ENCODE peak calls at places on chromosome 20, in four cellular contexts. E, M, C and D are unnamed samples.

GRCh38 chr20:19726126-19726525 is 31.9 kb upstream of the RIN2 start:
- DNase-seq in M (no peak), E (no peak), C (no peak), D (no peak)

GRCh38 chr20:42161228-42161829 is 543.2 kb upstream of the CHD6 start:
- DNase-seq in E (no peak), C (peak; percentile 2), M (no peak), D (no peak)

GRCh38 chr20:32278199-32278643 is 770 bp downstream of the KIF3B start:
- DNase-seq in E (no peak), C (peak; percentile 54), M (no peak), D (no peak)

GRCh38 chr20:31896049-31896448 is 25.6 kb downstream of the TTLL9 start:
- DNase-seq in C (no peak), E (peak; percentile 26), M (no peak), D (no peak)

GRCh38 chr20:34415079-34415478 is 52.0 kb downstream of the ITCH start:
- DNase-seq in M (no peak), C (peak; percentile 62), E (no peak), D (no peak)

GRCh38 chr20:13034936-13035335 is 26.2 kb downstream of the SPTLC3 start:
- DNase-seq in C (no peak), M (no peak), E (no peak), D (no peak)

GRCh38 chr20:10541668-10542411 is 106.7 kb downstream of the SLX4IP start:
- DNase-seq in C (no peak), M (no peak), E (no peak), D (no peak)

GRCh38 chr20:14142171-14142570 is 146.9 kb downstream of the MACROD2 start:
- DNase-seq in M (no peak), C (peak; percentile 37), E (no peak), D (no peak)

GRCh38 chr20:32387262-32387661 is 29.1 kb downstream of the ASXL1 start:
- DNase-seq in C (peak; percentile 75), E (no peak), M (no peak), D (no peak)

GRCh38 chr20:39112196-39112743 is 150.1 kb downstream of the DHX35 start:
- DNase-seq in C (peak; percentile 56), E (no peak), M (no peak), D (no peak)

GRCh38 chr20:49132995-49133451 is 55.1 kb downstream of the STAU1 start:
- DNase-seq in E (no peak), C (peak; percentile 76), M (no peak), D (no peak)

GRCh38 chr20:48155231-48155630 is 369.9 kb upstream of the SULF2 start:
- DNase-seq in M (no peak), C (no peak), E (no peak), D (no peak)

GRCh38 chr20:59031326-59032022 is 661 bp downstream of the ATP5F1E start:
- DNase-seq in C (peak; percentile 25), E (no peak), M (no peak), D (no peak)

GRCh38 chr20:47347661-47348462 is 8.6 kb downstream of the ZMYND8 start:
- DNase-seq in E (no peak), M (no peak), C (no peak), D (no peak)

GRCh38 chr20:10565922-10566897 is 107.6 kb downstream of the JAG1 start:
- DNase-seq in M (no peak), C (no peak), E (no peak), D (no peak)

GRCh38 chr20:36847009-36847709 is 28.8 kb upstream of the TLDC2 start:
- DNase-seq in E (no peak), M (no peak), C (no peak), D (peak; percentile 87)

GRCh38 chr20:34535301-34535840 is 19.1 kb downstream of the DYNLRB1 start:
- DNase-seq in M (peak; percentile 58), C (no peak), E (no peak), D (no peak)

GRCh38 chr20:16455296-16455695 is 118.0 kb downstream of the KIF16B start:
- DNase-seq in C (no peak), M (no peak), E (no peak), D (no peak)

GRCh38 chr20:21027569-21027968 is 78.6 kb downstream of the LINC00237 start:
- DNase-seq in C (peak; percentile 57), E (no peak), M (no peak), D (no peak)

GRCh38 chr20:23657202-23657601 is 19.4 kb upstream of the CST3 start:
- DNase-seq in M (no peak), E (no peak), C (no peak), D (no peak)

GRCh38 chr20:31497838-31498540 is 16.3 kb upstream of the HM13 start:
- DNase-seq in C (no peak), M (no peak), E (no peak), D (peak; percentile 62)

GRCh38 chr20:33697129-33697528 is 10.9 kb upstream of the E2F1 start:
- DNase-seq in C (peak; percentile 2), E (no peak), M (no peak), D (peak; percentile 65)

GRCh38 chr20:60835883-60836282 is 416.2 kb upstream of the CDH4 start:
- DNase-seq in C (no peak), M (no peak), E (no peak), D (no peak)

GRCh38 chr20:62321521-62321948 is 18.7 kb downstream of the ADRM1 start:
- DNase-seq in E (no peak), M (no peak), C (no peak), D (no peak)

GRCh38 chr20:62830821-62831220 is 14.0 kb downstream of the COL9A3 start:
- DNase-seq in M (peak; percentile 68), E (no peak), C (no peak), D (peak; percentile 36)

GRCh38 chr20:17990278-17990972 is 21.6 kb downstream of the MGME1 start:
- DNase-seq in C (no peak), E (no peak), M (no peak), D (no peak)

GRCh38 chr20:48638546-48638945 is 189.3 kb downstream of the PREX1 start:
- DNase-seq in C (peak; percentile 51), E (no peak), M (peak; percentile 58), D (no peak)

GRCh38 chr20:4038047-4038459 is 22.7 kb upstream of the RNF24 start:
- DNase-seq in E (peak; percentile 88), M (peak; percentile 93), C (peak; percentile 99), D (peak; percentile 70)

GRCh38 chr20:461254-462198 is 807 bp downstream of the TBC1D20 start:
- DNase-seq in C (peak; percentile 76), E (peak; percentile 84), M (peak; percentile 93), D (peak; percentile 78)

GRCh38 chr20:49460916-49461315 is 21.6 kb downstream of the KCNB1 start:
- DNase-seq in E (no peak), C (no peak), M (no peak), D (no peak)

GRCh38 chr20:64101731-64102621 is 5.4 kb downstream of the NPBWR2 start:
- DNase-seq in M (peak; percentile 91), C (peak; percentile 73), E (peak; percentile 78), D (peak; percentile 34)
- H3K4me3 ChIP-seq in M (peak overlapping the region; percentile 35), C (no peak overlapping the region), E (peak overlapping the region; percentile 36), D (peak overlapping the region; percentile 61)

GRCh38 chr20:7029005-7029404 is 261.5 kb downstream of the BMP2 start:
- DNase-seq in C (no peak), E (no peak), M (no peak), D (no peak)

GRCh38 chr20:7025635-7026034 is 258.1 kb downstream of the BMP2 start:
- DNase-seq in C (no peak), M (no peak), E (no peak), D (no peak)

GRCh38 chr20:7031222-7031621 is 263.7 kb downstream of the BMP2 start:
- DNase-seq in E (no peak), M (no peak), C (peak; percentile 26), D (no peak)
- TF ChIP-seq CTCF in E (no peak), M (peak; percentile 19), C (peak; percentile 51), D (no peak)

DNA sequence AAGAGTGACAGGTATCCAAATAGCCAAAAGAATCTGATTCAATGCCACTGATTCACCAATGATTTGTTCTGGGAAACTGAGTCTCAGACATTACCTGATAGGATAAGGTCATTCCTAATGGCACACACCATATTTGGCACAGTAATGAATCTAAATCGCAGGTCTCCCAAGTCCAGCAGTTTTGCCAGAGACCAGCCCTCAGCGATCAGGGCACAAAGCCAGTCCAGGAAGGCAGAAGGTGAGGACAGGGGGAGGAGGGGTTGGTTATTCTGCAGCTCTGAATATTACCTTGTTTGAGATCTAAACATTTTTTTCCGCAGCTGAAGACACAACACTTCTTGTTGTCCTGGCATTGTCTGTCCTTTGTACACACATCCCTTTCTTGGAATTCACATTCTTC is 1.9 kb downstream of the EPPIN start:
- DNase-seq in E (no peak), M (no peak), C (no peak), D (no peak)
- H3K4me3 ChIP-seq in E (no peak overlapping the region), M (no peak overlapping the region), C (no peak overlapping the region), D (no peak overlapping the region)

DNA sequence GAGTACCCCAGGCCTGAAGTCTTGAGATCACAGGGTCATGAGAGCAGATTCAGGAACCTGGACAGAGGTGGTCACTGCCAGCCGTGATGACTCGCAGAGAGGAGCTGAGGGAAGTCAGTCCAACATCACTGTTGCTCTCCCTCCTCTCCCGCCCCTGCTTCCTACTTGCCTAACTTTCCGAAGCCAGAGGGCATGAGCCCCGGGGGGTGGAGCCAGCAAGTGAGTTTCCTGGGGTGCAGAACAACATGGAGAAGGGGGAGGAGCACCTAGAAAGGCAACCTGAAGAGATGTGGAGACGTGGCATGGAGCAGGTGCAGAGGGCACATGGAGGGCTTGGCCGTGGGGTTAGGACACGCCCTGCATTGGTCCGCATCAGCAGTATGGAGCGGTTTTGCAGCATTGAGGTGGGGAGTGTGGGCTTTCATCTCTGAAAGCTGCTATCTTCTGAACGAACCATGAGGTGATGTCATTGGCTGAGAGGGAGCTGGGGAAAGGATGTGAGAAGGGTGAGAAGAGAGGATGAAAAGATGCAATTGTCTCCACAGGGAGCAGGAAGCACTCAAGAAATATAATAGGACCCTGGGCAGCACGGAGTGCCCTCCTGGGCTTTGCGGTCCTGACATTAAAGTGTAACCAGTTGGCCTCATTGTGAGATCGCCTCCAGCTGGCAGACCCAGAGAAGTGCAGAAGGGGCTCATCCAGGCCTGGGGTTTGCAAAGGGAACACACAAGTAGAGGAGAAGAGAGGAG is 25.0 kb downstream of the GDAP1L1 start:
- DNase-seq in C (peak; percentile 22), E (no peak), M (no peak), D (no peak)
- TF ChIP-seq CTCF in C (peak; percentile 58), E (peak; percentile 5), M (no peak), D (no peak)

DNA sequence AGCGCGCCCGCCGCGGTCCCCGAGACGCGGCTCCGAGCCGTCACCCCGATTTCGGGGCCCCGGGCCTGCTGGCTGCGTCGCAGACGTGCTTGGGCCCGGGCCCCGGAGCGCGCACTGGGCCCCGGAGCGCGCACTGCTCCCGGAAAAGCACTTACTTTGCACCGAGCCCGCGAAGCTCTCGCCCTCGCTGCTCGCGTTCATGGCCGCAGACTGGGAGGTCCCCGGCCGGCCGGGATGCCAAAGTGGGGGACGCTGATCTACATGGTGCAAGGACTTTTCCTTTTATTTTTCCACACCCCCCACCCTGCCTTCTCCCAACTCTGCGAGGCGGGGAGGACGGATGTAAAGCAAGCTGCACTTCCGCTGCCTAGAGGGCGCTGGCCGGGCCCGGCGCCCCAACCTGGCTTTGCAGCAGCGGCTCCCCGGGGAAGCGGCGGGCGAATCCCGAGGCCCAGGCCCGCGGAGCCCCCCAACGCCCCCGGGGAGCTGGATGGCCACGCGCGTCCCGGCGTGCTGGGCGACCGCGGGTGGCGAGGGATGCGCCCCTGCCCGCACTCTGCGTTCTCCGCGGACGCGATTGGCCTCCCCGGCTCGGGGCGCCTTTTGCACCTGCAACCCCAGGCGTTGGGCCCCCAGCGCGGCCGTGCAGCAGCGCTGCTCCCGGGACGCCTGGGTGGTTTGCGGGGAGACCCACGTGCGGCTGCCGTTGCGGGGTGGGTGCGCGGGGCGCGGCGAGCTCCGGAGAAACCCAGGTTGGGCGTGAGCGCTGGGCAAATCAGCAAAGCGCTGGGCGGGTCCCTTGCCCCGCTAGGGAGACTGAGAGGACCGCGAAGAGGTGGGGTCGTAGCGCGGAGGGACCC is at the start of gene ZFP64:
- DNase-seq in M (peak; percentile 94), E (peak; percentile 90), C (peak; percentile 86), D (peak; percentile 71)
- H3K4me3 ChIP-seq in M (peak within 1 kb of the TSS; percentile 88), E (peak within 1 kb of the TSS; percentile 86), C (peak within 1 kb of the TSS; percentile 92), D (peak within 1 kb of the TSS; percentile 97)